ENCODE peak calls at places on chromosomes 2 and 18, in nine cellular contexts. L, P, Q, D, I, N, K, J and F are unnamed samples.

GRCh38 chr2:206989306-206989705 is 50.0 kb downstream of the CPO start:
- DNase-seq in L (peak; percentile 70), P (no peak), Q (peak; percentile 35), D (peak; percentile 19), I (peak; percentile 49), N (no peak), K (peak; percentile 37), J (no peak), F (peak; percentile 53)

GRCh38 chr2:9693138-9693520 is 62.3 kb upstream of the YWHAQ start:
- DNase-seq in L (no peak), P (no peak), Q (no peak), D (no peak), I (no peak), N (peak; percentile 48), K (peak; percentile 98), J (no peak), F (no peak)

GRCh38 chr2:171317492-171318125 is 116.2 kb downstream of the METTL8 start:
- DNase-seq in L (no peak), P (no peak), Q (no peak), D (no peak), I (no peak), N (no peak), K (no peak), J (no peak), F (no peak)

GRCh38 chr2:70127920-70128444 is 40.7 kb downstream of the PCBP1 start:
- DNase-seq in L (no peak), P (no peak), Q (no peak), D (no peak), I (no peak), N (no peak), K (no peak), J (no peak), F (no peak)

GRCh38 chr2:128630974-128631697 is 312.5 kb upstream of the HS6ST1 start:
- DNase-seq in L (peak; percentile 42), P (no peak), Q (no peak), D (no peak), I (no peak), N (no peak), K (no peak), J (no peak), F (peak; percentile 1)

GRCh38 chr2:206511283-206511682 is 68.0 kb downstream of the ADAM23 start:
- DNase-seq in L (no peak), P (no peak), Q (no peak), D (no peak), I (no peak), N (no peak), K (no peak), J (no peak), F (no peak)

GRCh38 chr2:229974271-229974670 is 52.0 kb downstream of the FBXO36 start:
- DNase-seq in L (no peak), P (no peak), Q (peak; percentile 17), D (no peak), I (no peak), N (peak; percentile 78), K (peak; percentile 68), J (no peak), F (peak; percentile 51)

GRCh38 chr18:34773378-34773777 is 63.3 kb downstream of the DTNA start:
- DNase-seq in L (no peak), P (no peak), Q (no peak), D (peak; percentile 59), I (no peak), N (peak; percentile 52), K (peak; percentile 66), J (no peak), F (no peak)

GRCh38 chr2:29011650-29012060 is 30.6 kb downstream of the TOGARAM2 start:
- DNase-seq in L (peak; percentile 83), P (peak; percentile 95), Q (peak; percentile 50), D (no peak), I (no peak), N (no peak), K (no peak), J (no peak), F (no peak)

GRCh38 chr2:10447300-10448207 is 573 bp downstream of the ODC1 start:
- DNase-seq in L (peak; percentile 89), P (no peak), Q (peak; percentile 69), D (peak; percentile 61), I (peak; percentile 38), N (peak; percentile 47), K (peak; percentile 51), J (peak; percentile 40), F (peak; percentile 69)

GRCh38 chr2:10240911-10241610 is 61.6 kb upstream of the HPCAL1 start:
- DNase-seq in L (peak; percentile 57), P (peak; percentile 42), Q (peak; percentile 1), D (no peak), I (no peak), N (no peak), K (no peak), J (no peak), F (no peak)

GRCh38 chr2:59630789-59631188 is 922.7 kb downstream of the BCL11A start:
- DNase-seq in L (no peak), P (no peak), Q (no peak), D (no peak), I (no peak), N (no peak), K (no peak), J (no peak), F (peak; percentile 7)

GRCh38 chr2:147099845-147100244 is 745.0 kb upstream of the ACVR2A start:
- DNase-seq in L (no peak), P (no peak), Q (no peak), D (no peak), I (no peak), N (no peak), K (peak; percentile 31), J (no peak), F (no peak)

GRCh38 chr2:12715878-12716249 is 872 bp upstream of the TRIB2 start:
- DNase-seq in L (peak; percentile 89), P (peak; percentile 87), Q (peak; percentile 85), D (peak; percentile 84), I (peak; percentile 54), N (peak; percentile 78), K (peak; percentile 78), J (peak; percentile 74), F (peak; percentile 86)

GRCh38 chr18:79983253-79983652 is 5.1 kb downstream of the TXNL4A start:
- DNase-seq in L (no peak), P (no peak), Q (no peak), D (no peak), I (no peak), N (no peak), K (no peak), J (no peak), F (no peak)

GRCh38 chr2:142866426-142866825 is 11.0 kb upstream of the KYNU start:
- DNase-seq in L (no peak), P (no peak), Q (no peak), D (no peak), I (no peak), N (no peak), K (no peak), J (no peak), F (no peak)

GRCh38 chr2:169480079-169480465 is 778 bp downstream of the BBS5 start:
- DNase-seq in L (no peak), P (no peak), Q (no peak), D (no peak), I (no peak), N (peak; percentile 10), K (peak; percentile 61), J (no peak), F (no peak)

DNA sequence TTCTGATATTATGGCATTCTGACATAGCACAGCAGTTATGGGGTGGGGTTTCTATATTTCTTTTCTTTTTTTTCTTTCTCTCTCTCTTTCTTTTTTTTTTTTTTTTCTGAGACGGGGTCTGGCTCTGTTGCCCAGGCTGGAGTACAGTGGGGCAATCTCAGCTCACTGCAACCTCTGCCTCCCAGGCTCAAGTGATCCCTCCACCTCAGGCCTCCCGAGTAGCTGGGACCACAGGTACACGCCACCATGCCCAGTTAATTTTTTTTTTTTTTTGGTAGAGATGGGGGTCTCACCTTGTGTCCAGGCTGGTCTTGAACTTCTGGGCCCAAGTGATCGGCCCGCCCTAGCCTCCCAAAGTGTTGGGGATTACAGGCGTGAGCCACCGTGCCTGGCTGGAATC is 7.5 kb upstream of the FAM98A start:
- DNase-seq in L (no peak), P (no peak), Q (no peak), D (no peak), I (no peak), N (no peak), K (no peak), J (no peak), F (no peak)
- H3K27ac ChIP-seq in L (no peak overlapping the region), P (no peak overlapping the region), Q (no peak overlapping the region), D (no peak overlapping the region), I (no peak overlapping the region), N (no peak overlapping the region), K (no peak overlapping the region), J (no peak overlapping the region), F (no peak overlapping the region)

GRCh38 chr2:3940661-3941060 is 237.3 kb downstream of the DCDC2C start:
- DNase-seq in L (no peak), P (no peak), Q (no peak), D (no peak), I (no peak), N (no peak), K (no peak), J (no peak), F (no peak)
- H3K27ac ChIP-seq in L (no peak overlapping the region), P (no peak overlapping the region), Q (no peak overlapping the region), D (no peak overlapping the region), I (no peak overlapping the region), N (no peak overlapping the region), K (no peak overlapping the region), J (no peak overlapping the region), F (no peak overlapping the region)

GRCh38 chr2:104375206-104375605 is 478.7 kb upstream of the POU3F3 start:
- DNase-seq in L (no peak), P (no peak), Q (no peak), D (no peak), I (no peak), N (no peak), K (no peak), J (no peak), F (no peak)

DNA sequence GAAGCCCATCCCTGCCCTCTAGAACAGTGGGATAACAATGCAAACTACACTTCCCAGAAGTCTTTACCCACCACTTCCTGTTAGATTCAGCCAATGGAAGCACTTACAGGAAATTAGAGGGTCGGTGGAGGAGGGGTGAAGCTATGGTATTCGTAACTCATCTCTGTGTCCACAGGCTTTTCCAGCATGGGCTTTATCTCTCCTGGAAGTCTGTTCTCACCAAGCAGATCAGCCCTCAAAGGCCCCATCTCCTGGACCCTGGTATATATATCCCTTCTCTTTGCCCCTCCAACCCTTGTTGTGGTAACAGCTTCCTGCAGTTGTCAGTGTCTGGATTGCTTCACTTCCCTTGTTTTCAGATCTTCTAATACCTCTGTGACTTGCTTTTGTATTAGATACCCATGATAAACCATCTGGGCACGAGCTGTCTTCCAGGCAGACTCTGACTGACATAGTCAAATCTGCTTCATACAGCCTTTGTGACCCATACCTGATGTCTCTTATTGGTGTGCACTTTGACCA is 475.0 kb upstream of the POU3F3 start:
- DNase-seq in L (no peak), P (no peak), Q (no peak), D (no peak), I (peak; percentile 4), N (no peak), K (peak; percentile 30), J (no peak), F (peak; percentile 17)
- H3K27ac ChIP-seq in L (peak overlapping the region; percentile 44), P (no peak overlapping the region), Q (peak overlapping the region; percentile 34), D (no peak overlapping the region), I (no peak overlapping the region), N (no peak overlapping the region), K (no peak overlapping the region), J (no peak overlapping the region), F (no peak overlapping the region)

DNA sequence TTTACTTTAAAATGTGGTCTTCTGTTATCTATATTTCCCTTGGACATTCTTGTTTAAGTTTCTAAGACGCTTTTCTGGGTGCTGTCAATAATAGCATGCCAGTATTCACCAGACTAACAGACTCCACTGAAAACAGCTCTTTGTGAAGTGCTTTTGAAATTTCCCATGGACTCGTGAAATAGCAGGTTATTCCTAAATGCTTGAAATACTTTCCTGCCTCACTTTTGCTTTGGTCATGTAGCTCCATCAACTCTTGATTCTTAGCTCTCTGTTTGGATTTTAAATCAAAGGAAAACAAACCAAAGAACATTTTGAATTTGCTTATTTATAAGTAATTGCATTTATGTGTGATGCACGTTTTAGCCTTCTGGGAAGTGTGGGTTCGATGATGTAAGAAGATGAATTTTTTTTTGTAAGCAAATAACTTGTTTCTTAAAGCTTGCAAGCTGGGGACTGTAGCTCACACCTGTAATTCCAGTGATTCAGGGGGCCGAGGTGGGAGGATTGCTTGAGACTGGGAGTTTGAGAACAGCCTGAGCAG is 147.8 kb downstream of the WDSUB1 start:
- DNase-seq in L (no peak), P (no peak), Q (no peak), D (no peak), I (no peak), N (peak; percentile 60), K (no peak), J (no peak), F (no peak)
- H3K27ac ChIP-seq in L (peak overlapping the region; percentile 32), P (no peak overlapping the region), Q (no peak overlapping the region), D (peak overlapping the region; percentile 93), I (no peak overlapping the region), N (peak overlapping the region; percentile 65), K (peak overlapping the region; percentile 91), J (no peak overlapping the region), F (no peak overlapping the region)